ENCODE peak calls at places on chromosomes 3 and 15, in nine cellular contexts. Z, W, A, O, Y, M, N, H and V are unnamed samples.

GRCh38 chr15:63041402-63041977 is 1.1 kb upstream of the TPM1 start:
- DNase-seq in W (peak; percentile 33), Z (no peak), Y (no peak), O (no peak), H (no peak), M (no peak), A (no peak), N (no peak), V (no peak)

GRCh38 chr15:65945616-65946015 is 76.3 kb downstream of the RAB11A start:
- DNase-seq in W (peak; percentile 30), Z (no peak), O (no peak), M (no peak), N (peak; percentile 22), H (peak; percentile 41), A (no peak), Y (peak; percentile 51), V (no peak)

GRCh38 chr3:170426240-170426797 is 7.7 kb downstream of the CLDN11 start:
- DNase-seq in M (no peak), Y (no peak), N (no peak), W (peak; percentile 71), O (no peak), H (peak; percentile 26), Z (no peak), A (no peak), V (no peak)

GRCh38 chr15:56236197-56236596 is 7.5 kb downstream of the RFX7 start:
- DNase-seq in O (no peak), W (no peak), N (no peak), A (no peak), M (no peak), H (no peak), Y (no peak), Z (no peak), V (no peak)

GRCh38 chr3:42725454-42725853 is 22.9 kb upstream of the HHATL start:
- DNase-seq in M (no peak), H (no peak), N (no peak), A (no peak), Z (no peak), W (no peak), O (no peak), Y (no peak), V (peak; percentile 66)

GRCh38 chr3:188006726-188007393 is 147.1 kb upstream of the LPP start:
- DNase-seq in A (no peak), M (peak; percentile 87), Y (no peak), O (peak; percentile 56), H (no peak), W (no peak), Z (no peak), N (peak; percentile 30), V (no peak)

GRCh38 chr3:25592510-25592968 is 72.2 kb downstream of the TOP2B start:
- DNase-seq in M (no peak), Z (no peak), N (peak; percentile 87), W (peak; percentile 70), Y (no peak), A (peak; percentile 20), O (peak; percentile 80), H (peak; percentile 90), V (no peak)

GRCh38 chr15:67458449-67458848 is 62.5 kb upstream of the C15orf61 start:
- DNase-seq in N (no peak), Z (no peak), H (no peak), O (no peak), Y (no peak), W (no peak), A (no peak), M (no peak), V (no peak)

GRCh38 chr3:19213608-19214220 is 65.4 kb downstream of the KCNH8 start:
- DNase-seq in M (no peak), W (peak; percentile 87), H (peak; percentile 1), A (no peak), O (no peak), Y (peak; percentile 31), N (peak; percentile 17), Z (no peak), V (peak; percentile 4)

GRCh38 chr3:120067090-120067489 is 27.2 kb downstream of the GSK3B start:
- DNase-seq in A (no peak), W (no peak), N (no peak), O (no peak), H (no peak), Y (no peak), M (no peak), Z (no peak), V (no peak)

GRCh38 chr3:120072867-120073525 is 21.3 kb downstream of the GSK3B start:
- DNase-seq in N (peak; percentile 28), Z (no peak), M (no peak), H (no peak), W (peak; percentile 27), O (no peak), Y (no peak), A (no peak), V (no peak)

GRCh38 chr3:120066634-120067033 is 27.6 kb downstream of the GSK3B start:
- DNase-seq in A (no peak), N (no peak), H (no peak), W (no peak), M (no peak), Y (no peak), O (no peak), Z (no peak), V (no peak)

GRCh38 chr3:120071259-120071658 is 23.0 kb downstream of the GSK3B start:
- DNase-seq in O (no peak), A (no peak), Y (peak; percentile 33), H (no peak), M (no peak), W (peak; percentile 37), N (no peak), Z (no peak), V (no peak)

DNA sequence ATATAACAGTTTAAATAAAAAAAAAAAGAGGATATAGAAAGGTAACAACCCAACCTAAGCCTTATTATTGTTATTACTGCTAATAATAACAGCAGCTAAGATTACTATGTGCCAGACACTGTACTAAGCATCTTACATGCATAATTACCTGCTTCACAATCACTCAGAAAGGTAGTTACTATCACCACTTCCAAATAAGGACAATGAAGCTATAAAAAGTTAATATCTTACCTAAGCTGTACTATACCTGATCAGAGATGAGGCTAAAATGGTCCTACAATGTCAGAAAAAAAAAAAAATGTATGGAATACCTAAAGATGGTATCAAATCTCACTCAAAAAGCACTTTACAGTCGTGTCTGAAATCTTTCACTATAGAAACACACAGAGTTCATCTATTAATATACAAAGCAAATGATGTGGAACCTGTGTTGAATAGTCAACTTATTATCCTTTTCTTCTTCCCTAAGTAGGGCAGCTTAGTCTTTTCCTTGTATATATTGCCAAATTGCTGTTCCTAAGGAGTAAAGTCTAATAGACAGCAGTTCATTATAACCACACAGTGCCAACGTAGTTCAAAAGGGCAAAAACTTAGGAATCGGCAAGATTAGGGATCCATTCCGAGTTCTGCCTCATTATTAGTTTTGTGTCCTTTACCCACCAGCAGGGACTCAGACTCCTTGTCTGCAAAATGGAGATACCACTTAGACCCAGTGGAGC is 23.8 kb downstream of the GSK3B start:
- DNase-seq in M (no peak), Z (no peak), A (no peak), H (no peak), N (no peak), W (no peak), Y (no peak), O (no peak), V (no peak)
- H3K27ac ChIP-seq in M (no peak overlapping the region), Z (no peak overlapping the region), A (no peak overlapping the region), H (no peak overlapping the region), N (no peak overlapping the region), W (no peak overlapping the region), Y (no peak overlapping the region), O (no peak overlapping the region), V (no peak overlapping the region)

GRCh38 chr3:142127941-142128658 is 21.2 kb downstream of the TFDP2 start:
- DNase-seq in Z (no peak), Y (no peak), O (no peak), W (no peak), H (no peak), A (no peak), M (no peak), N (no peak), V (no peak)
- H3K27ac ChIP-seq in Z (no peak overlapping the region), Y (no peak overlapping the region), O (no peak overlapping the region), W (no peak overlapping the region), H (no peak overlapping the region), A (no peak overlapping the region), M (no peak overlapping the region), N (no peak overlapping the region), V (no peak overlapping the region)

DNA sequence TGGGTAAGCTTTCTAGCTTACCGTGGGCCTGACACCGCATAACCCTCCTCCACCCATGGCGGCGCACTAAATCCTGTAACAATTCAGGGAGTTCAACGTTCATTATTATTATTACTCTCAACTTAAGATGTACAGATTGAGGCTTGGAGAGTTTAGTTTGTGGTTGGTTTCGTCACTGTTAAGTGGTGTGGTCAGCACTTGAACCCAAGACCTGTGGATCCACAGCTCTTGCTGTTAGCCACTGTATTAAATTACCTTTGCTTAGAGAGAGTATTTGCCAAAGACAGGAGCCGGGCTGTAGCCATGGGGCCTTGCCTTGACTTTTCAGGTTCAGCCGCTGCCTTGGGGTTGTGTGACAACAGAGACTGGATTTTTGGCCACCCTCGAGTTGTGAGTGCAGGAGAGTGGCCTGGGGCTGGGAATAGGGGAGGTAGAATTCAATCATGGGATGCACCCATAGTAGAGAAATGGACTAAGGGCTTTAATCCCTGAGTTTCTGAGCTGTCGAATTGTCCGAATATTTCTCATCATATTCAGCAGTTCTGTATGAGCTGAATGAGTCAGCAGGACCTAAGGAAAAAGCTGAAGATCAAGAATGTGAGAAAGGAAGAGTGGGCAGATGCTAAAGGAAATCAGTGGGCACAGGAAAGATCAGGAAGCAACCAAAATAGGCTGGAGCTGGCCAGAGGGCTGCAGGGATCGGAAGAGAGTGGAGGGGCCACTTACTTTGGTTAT is 44.6 kb upstream of the SACM1L start:
- DNase-seq in M (no peak), Z (no peak), H (no peak), O (no peak), W (no peak), A (peak; percentile 70), Y (no peak), N (peak; percentile 77), V (no peak)
- H3K27ac ChIP-seq in M (no peak overlapping the region), Z (peak overlapping the region; percentile 29), H (no peak overlapping the region), O (no peak overlapping the region), W (no peak overlapping the region), A (peak overlapping the region; percentile 75), Y (no peak overlapping the region), N (peak overlapping the region; percentile 98), V (no peak overlapping the region)

DNA sequence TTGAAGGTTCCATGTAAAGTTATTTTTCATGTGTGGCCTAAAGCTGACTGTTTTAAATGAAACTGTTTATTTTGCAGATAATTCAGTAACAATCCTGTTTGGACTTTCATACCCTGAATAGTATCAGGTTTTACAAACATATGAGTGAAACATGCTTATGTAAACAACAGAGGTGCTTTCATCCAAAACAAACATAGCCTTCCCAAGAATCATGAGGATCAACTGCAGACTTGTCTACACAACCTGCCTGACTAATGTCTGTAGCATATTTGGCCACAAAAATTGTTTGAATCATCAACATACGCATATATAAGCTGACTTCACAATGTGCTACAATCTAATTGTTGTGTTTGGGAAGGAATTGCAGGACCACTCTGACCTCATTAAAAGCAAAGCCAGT is 190.4 kb downstream of the DIPK2A start:
- DNase-seq in Y (no peak), A (peak; percentile 16), W (no peak), O (no peak), Z (no peak), N (peak; percentile 67), H (no peak), M (no peak), V (no peak)
- H3K27ac ChIP-seq in Y (no peak overlapping the region), A (no peak overlapping the region), W (no peak overlapping the region), O (no peak overlapping the region), Z (no peak overlapping the region), N (no peak overlapping the region), H (no peak overlapping the region), M (no peak overlapping the region), V (no peak overlapping the region)